ENCODE peak calls at places on chromosomes 13 and 19, in six cellular contexts. K, S, C, D, W and M are unnamed samples.

GRCh38 chr13:31394491-31394890 is 194.7 kb downstream of the B3GLCT start:
- DNase-seq in K (no peak), C (no peak), S (peak), W (no peak), D (no peak), M (no peak)

GRCh38 chr13:49641810-49642291 is 13.5 kb downstream of the ARL11 start:
- DNase-seq in K (no peak), C (no peak), W (no peak), S (peak), D (no peak), M (peak)

GRCh38 chr13:26951581-26952177 is 191.1 kb upstream of the GPR12 start:
- DNase-seq in K (no peak), D (peak), W (no peak), S (no peak), C (peak), M (no peak)

GRCh38 chr13:37492741-37493514 is 105.6 kb downstream of the POSTN start:
- DNase-seq in C (no peak), W (peak), S (peak), K (no peak), D (no peak), M (no peak)

GRCh38 chr19:55679343-55680257 is 4.6 kb downstream of the EPN1 start:
- DNase-seq in K (no peak), C (no peak), S (no peak), W (no peak), D (no peak), M (no peak)

GRCh38 chr13:45224181-45224580 is 23.3 kb upstream of the KCTD4 start:
- DNase-seq in K (no peak), W (no peak), S (peak), D (no peak), C (no peak), M (no peak)

GRCh38 chr19:4088975-4089374 is 22.3 kb upstream of the ZBTB7A start:
- DNase-seq in D (no peak), S (no peak), C (no peak), W (no peak), K (no peak), M (no peak)

GRCh38 chr13:88339271-88339741 is 668.1 kb downstream of the SLITRK5 start:
- DNase-seq in W (no peak), S (no peak), D (no peak), C (no peak), K (no peak), M (no peak)

GRCh38 chr19:12789098-12789903 is 2.0 kb upstream of the JUNB start:
- DNase-seq in K (peak), C (no peak), S (no peak), D (no peak), W (no peak), M (no peak)

GRCh38 chr13:96844195-96844594 is 150.1 kb downstream of the OXGR1 start:
- DNase-seq in D (no peak), W (no peak), C (no peak), K (no peak), S (no peak), M (no peak)

GRCh38 chr19:33264881-33265445 is 37.4 kb downstream of the CEBPA start:
- DNase-seq in D (no peak), K (no peak), S (no peak), C (no peak), W (no peak), M (no peak)

GRCh38 chr13:66076417-66076816 is 1153.7 kb downstream of the PCDH9 start:
- DNase-seq in C (no peak), S (peak), W (no peak), K (no peak), D (no peak), M (no peak)

GRCh38 chr19:1045247-1045603 is 5.3 kb downstream of the ABCA7 start:
- DNase-seq in C (peak), K (peak), D (peak), W (no peak), S (no peak), M (no peak)

GRCh38 chr19:13300421-13301030 is 150.3 kb downstream of the IER2 start:
- DNase-seq in W (no peak), D (no peak), K (no peak), S (no peak), C (no peak), M (no peak)

GRCh38 chr13:27289016-27289665 is 18.5 kb downstream of the RASL11A start:
- DNase-seq in C (no peak), K (no peak), S (no peak), D (no peak), W (no peak), M (no peak)

GRCh38 chr19:57103573-57104277 is 16.1 kb upstream of the USP29 start:
- DNase-seq in C (no peak), K (peak), W (no peak), S (peak), D (peak), M (peak)

GRCh38 chr19:16200776-16201391 is 3.2 kb downstream of the AP1M1 start:
- DNase-seq in D (no peak), W (no peak), C (no peak), K (no peak), S (no peak), M (no peak)

GRCh38 chr13:66560189-66560588 is 669.9 kb downstream of the PCDH9 start:
- DNase-seq in S (no peak), K (peak), D (no peak), W (no peak), C (no peak), M (no peak)

GRCh38 chr19:8664671-8665057 is 33.9 kb downstream of the ACTL9 start:
- DNase-seq in C (no peak), W (no peak), S (no peak), K (no peak), D (no peak), M (no peak)

GRCh38 chr13:99265823-99266426 is 7.7 kb upstream of the GPR18 start:
- DNase-seq in C (no peak), K (peak), S (peak), W (no peak), D (no peak), M (no peak)

GRCh38 chr19:49738242-49738641 is 24.9 kb downstream of the TSKS start:
- DNase-seq in C (no peak), S (no peak), D (no peak), K (no peak), W (no peak), M (no peak)

GRCh38 chr13:73146705-73147104 is 87.9 kb downstream of the KLF5 start:
- DNase-seq in C (no peak), D (no peak), W (no peak), S (peak), K (peak), M (no peak)

GRCh38 chr13:27775943-27776342 is 16.3 kb upstream of the GSX1 start:
- DNase-seq in C (no peak), W (no peak), K (no peak), D (no peak), S (no peak), M (no peak)

DNA sequence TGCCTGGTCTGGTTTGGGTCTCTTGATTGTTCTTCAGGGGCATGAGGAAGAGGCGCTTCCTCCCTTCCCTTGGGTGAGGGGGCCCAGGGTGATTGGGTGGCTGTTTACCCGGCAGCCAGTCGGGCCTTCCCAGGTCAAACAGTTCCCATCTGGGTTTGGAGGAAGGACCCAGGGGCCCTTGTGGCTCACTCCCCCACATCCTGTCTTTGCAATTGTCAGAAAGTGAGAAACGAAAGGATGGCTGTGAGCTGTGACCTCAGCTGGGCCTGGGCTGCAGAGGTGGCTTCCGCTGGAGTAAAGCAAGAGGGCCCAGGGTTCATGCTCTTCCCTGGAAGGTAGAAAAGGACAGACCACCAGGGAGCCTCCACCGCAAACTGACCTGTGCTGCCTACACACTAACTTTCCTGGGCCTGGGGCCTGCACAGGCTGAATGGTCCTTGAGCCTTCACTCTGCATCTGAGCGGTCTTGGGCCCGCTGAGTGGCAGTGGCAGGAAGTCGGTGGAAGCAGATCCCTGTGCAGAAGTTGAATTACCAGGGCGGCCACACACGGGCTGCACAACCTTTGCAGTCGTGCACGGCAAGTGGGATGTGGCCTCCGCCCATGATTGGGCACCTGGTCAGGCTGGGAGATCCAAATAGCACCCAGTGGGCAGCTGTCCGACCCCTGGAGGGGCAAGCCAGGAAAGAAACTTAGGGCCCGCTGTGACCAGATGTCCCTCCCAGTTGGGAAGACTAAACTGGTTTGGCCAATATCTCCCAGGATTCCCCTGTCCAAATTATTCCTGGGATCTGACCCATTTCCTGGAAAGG is 5.3 kb upstream of the CD79A start:
- DNase-seq in C (no peak), S (no peak), K (peak), W (no peak), D (no peak), M (no peak)
- H3K4me3 ChIP-seq in C (no peak), S (no peak), K (no peak), W (no peak), D (no peak), M (no peak)

GRCh38 chr19:42303101-42303464 is 659 bp upstream of the PAFAH1B3 start:
- DNase-seq in K (no peak), S (no peak), W (no peak), C (no peak), D (no peak), M (no peak)
- H3K4me3 ChIP-seq in K (peak), S (no peak), W (no peak), C (peak), D (no peak), M (no peak)

GRCh38 chr19:47093841-47094240 is 19.7 kb downstream of the ZC3H4 start:
- DNase-seq in S (no peak), W (no peak), C (no peak), K (no peak), D (no peak), M (no peak)
- H3K4me3 ChIP-seq in S (no peak), W (no peak), C (no peak), K (no peak), D (no peak), M (no peak)

GRCh38 chr19:40995355-40995754 is 4.3 kb downstream of the CYP2B6 start:
- DNase-seq in D (no peak), S (no peak), W (no peak), K (no peak), C (no peak), M (no peak)
- H3K4me3 ChIP-seq in D (no peak), S (no peak), W (no peak), K (no peak), C (no peak), M (no peak)

GRCh38 chr19:38899447-38900219 is at the start of the genes NFKBIB and SIRT2:
- DNase-seq in K (peak), D (peak), W (peak), S (peak), C (peak), M (peak)

GRCh38 chr19:38900816-38901215 is 1.0 kb downstream of the NFKBIB start:
- DNase-seq in D (no peak), C (no peak), S (no peak), W (no peak), K (no peak), M (no peak)

GRCh38 chr19:38901683-38902082 is 1.9 kb downstream of the NFKBIB start:
- DNase-seq in W (no peak), S (no peak), C (no peak), D (no peak), K (no peak), M (no peak)

GRCh38 chr19:38900220-38900629 is 456 bp downstream of the NFKBIB start:
- DNase-seq in C (no peak), D (no peak), W (no peak), S (no peak), K (no peak), M (no peak)

GRCh38 chr19:38898788-38899446 is 501 bp downstream of the SIRT2 start:
- DNase-seq in C (no peak), D (no peak), W (no peak), K (no peak), S (peak), M (peak)
- H3K4me3 ChIP-seq in C (peak), D (peak), W (peak), K (peak), S (peak), M (peak)

GRCh38 chr19:53853707-53854106 is 14.0 kb upstream of the MYADM start:
- DNase-seq in S (no peak), K (no peak), D (no peak), C (no peak), W (no peak), M (no peak)

GRCh38 chr19:53844849-53845246 is 20.7 kb upstream of the NLRP12 start:
- DNase-seq in C (no peak), K (no peak), W (no peak), D (no peak), S (no peak), M (no peak)

GRCh38 chr19:53847555-53847954 is 20.1 kb upstream of the MYADM start:
- DNase-seq in D (no peak), S (no peak), C (no peak), W (no peak), K (no peak), M (no peak)

GRCh38 chr19:53849237-53849676 is 18.4 kb upstream of the MYADM start:
- DNase-seq in C (no peak), K (no peak), S (peak), W (no peak), D (no peak), M (no peak)
- H3K4me3 ChIP-seq in C (no peak), K (no peak), S (peak), W (no peak), D (no peak), M (no peak)

DNA sequence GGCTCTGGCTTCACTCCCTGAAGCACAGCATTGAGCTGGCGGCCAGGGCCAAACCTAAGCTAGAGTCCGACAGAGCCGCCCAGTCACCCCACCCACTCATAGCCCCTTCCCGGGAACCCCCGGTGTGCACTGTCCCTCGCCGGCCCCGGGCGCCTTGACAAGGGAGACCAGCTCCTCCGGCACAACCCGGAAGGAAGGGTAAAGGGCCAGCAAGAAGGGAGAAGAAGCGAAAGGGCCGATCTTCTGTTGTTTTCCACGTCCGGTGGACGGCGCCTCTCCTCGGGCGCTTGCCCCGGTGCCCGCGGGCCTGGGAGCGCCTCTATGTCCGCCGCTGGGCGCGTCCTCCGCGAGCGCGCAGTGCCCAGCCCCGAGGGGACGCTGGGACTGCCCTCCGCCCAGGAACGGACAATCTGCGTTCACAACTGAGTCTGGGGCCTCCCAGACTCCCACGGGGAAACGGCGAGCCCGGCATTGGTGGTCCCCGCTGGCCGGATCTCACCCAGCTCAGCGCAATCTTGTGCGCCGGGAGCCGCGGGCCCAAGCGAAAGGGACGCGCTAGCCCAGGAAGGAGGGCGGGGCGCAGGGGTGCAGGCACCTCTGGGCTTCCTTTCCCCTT is 172.5 kb upstream of the MIR17HG start:
- DNase-seq in D (no peak), S (no peak), K (no peak), C (no peak), W (no peak), M (no peak)
- H3K4me3 ChIP-seq in D (no peak), S (no peak), K (peak), C (no peak), W (peak), M (peak)

GRCh38 chr19:48644839-48645651 is 942 bp downstream of the CA11 start:
- DNase-seq in K (peak), D (peak), W (no peak), C (peak), S (peak), M (peak)
- H3K4me3 ChIP-seq in K (peak), D (no peak), W (peak), C (peak), S (no peak), M (no peak)